ENCODE peak calls at places on chromosome 11, in four cellular contexts. One of them, this sample, is unnamed.

GRCh38 chr11:6925636-6926207 is 504 bp upstream of the ZNF215 start:
- DNase-seq in LoVo: peak
- DNase-seq in activated T-helper 1 cell treated with anti-CD3 and anti-CD28 coated beads, Interleukin-12 subunit alpha, Interleukin-12 subunit beta, Interleukin-2, Interleukin-4 antibody, amounts not matched to agents 30 ng/mL and 10 ng/mL and 1 ng/mL, durations not matched to agents 14 hours and 24 hours and 36 hours: no peak
- DNase-seq in T-helper 2 cell: no peak
- DNase-seq in this sample: peak

GRCh38 chr11:19759389-19759788 is 46.8 kb downstream of the NAV2 start:
- DNase-seq in T-helper 2 cell: no peak
- DNase-seq in activated T-helper 1 cell treated with anti-CD3 and anti-CD28 coated beads, Interleukin-12 subunit alpha, Interleukin-12 subunit beta, Interleukin-2, Interleukin-4 antibody, amounts not matched to agents 30 ng/mL and 10 ng/mL and 1 ng/mL, durations not matched to agents 14 hours and 24 hours and 36 hours: no peak
- DNase-seq in LoVo: no peak
- DNase-seq in this sample: no peak

GRCh38 chr11:69969890-69970784 is 108.0 kb upstream of the ANO1 start:
- DNase-seq in T-helper 2 cell: no peak
- DNase-seq in LoVo: no peak
- DNase-seq in activated T-helper 1 cell treated with anti-CD3 and anti-CD28 coated beads, Interleukin-12 subunit alpha, Interleukin-12 subunit beta, Interleukin-2, Interleukin-4 antibody, amounts not matched to agents 30 ng/mL and 10 ng/mL and 1 ng/mL, durations not matched to agents 14 hours and 24 hours and 36 hours: no peak
- DNase-seq in this sample: no peak

GRCh38 chr11:19597876-19598275 is 114.8 kb upstream of the NAV2 start:
- DNase-seq in LoVo: no peak
- DNase-seq in T-helper 2 cell: no peak
- DNase-seq in activated T-helper 1 cell treated with anti-CD3 and anti-CD28 coated beads, Interleukin-12 subunit alpha, Interleukin-12 subunit beta, Interleukin-2, Interleukin-4 antibody, amounts not matched to agents 30 ng/mL and 10 ng/mL and 1 ng/mL, durations not matched to agents 14 hours and 24 hours and 36 hours: no peak
- DNase-seq in this sample: peak

GRCh38 chr11:31808268-31808667 is 2.9 kb downstream of the PAX6 start:
- DNase-seq in LoVo: no peak
- DNase-seq in activated T-helper 1 cell treated with anti-CD3 and anti-CD28 coated beads, Interleukin-12 subunit alpha, Interleukin-12 subunit beta, Interleukin-2, Interleukin-4 antibody, amounts not matched to agents 30 ng/mL and 10 ng/mL and 1 ng/mL, durations not matched to agents 14 hours and 24 hours and 36 hours: no peak
- DNase-seq in T-helper 2 cell: no peak
- DNase-seq in this sample: no peak

GRCh38 chr11:2703487-2704141 is 3.8 kb upstream of the KCNQ1OT1 start:
- DNase-seq in LoVo: no peak
- DNase-seq in T-helper 2 cell: no peak
- DNase-seq in activated T-helper 1 cell treated with anti-CD3 and anti-CD28 coated beads, Interleukin-12 subunit alpha, Interleukin-12 subunit beta, Interleukin-2, Interleukin-4 antibody, amounts not matched to agents 30 ng/mL and 10 ng/mL and 1 ng/mL, durations not matched to agents 14 hours and 24 hours and 36 hours: no peak
- DNase-seq in this sample: no peak

GRCh38 chr11:74538680-74539079 is 45.2 kb upstream of the LIPT2 start:
- DNase-seq in LoVo: no peak
- DNase-seq in activated T-helper 1 cell treated with anti-CD3 and anti-CD28 coated beads, Interleukin-12 subunit alpha, Interleukin-12 subunit beta, Interleukin-2, Interleukin-4 antibody, amounts not matched to agents 30 ng/mL and 10 ng/mL and 1 ng/mL, durations not matched to agents 14 hours and 24 hours and 36 hours: no peak
- DNase-seq in T-helper 2 cell: no peak
- DNase-seq in this sample: peak

GRCh38 chr11:17512101-17512500 is 32.1 kb downstream of the USH1C start:
- DNase-seq in LoVo: no peak
- DNase-seq in T-helper 2 cell: no peak
- DNase-seq in activated T-helper 1 cell treated with anti-CD3 and anti-CD28 coated beads, Interleukin-12 subunit alpha, Interleukin-12 subunit beta, Interleukin-2, Interleukin-4 antibody, amounts not matched to agents 30 ng/mL and 10 ng/mL and 1 ng/mL, durations not matched to agents 14 hours and 24 hours and 36 hours: no peak
- DNase-seq in this sample: no peak

GRCh38 chr11:55367674-55368073 is at the start of gene OR4A15:
- DNase-seq in activated T-helper 1 cell treated with anti-CD3 and anti-CD28 coated beads, Interleukin-12 subunit alpha, Interleukin-12 subunit beta, Interleukin-2, Interleukin-4 antibody, amounts not matched to agents 30 ng/mL and 10 ng/mL and 1 ng/mL, durations not matched to agents 14 hours and 24 hours and 36 hours: no peak
- DNase-seq in LoVo: no peak
- DNase-seq in T-helper 2 cell: no peak
- DNase-seq in this sample: no peak

GRCh38 chr11:2229713-2230297 is 40.6 kb downstream of the ASCL2 start:
- DNase-seq in LoVo: no peak
- DNase-seq in T-helper 2 cell: no peak
- DNase-seq in activated T-helper 1 cell treated with anti-CD3 and anti-CD28 coated beads, Interleukin-12 subunit alpha, Interleukin-12 subunit beta, Interleukin-2, Interleukin-4 antibody, amounts not matched to agents 30 ng/mL and 10 ng/mL and 1 ng/mL, durations not matched to agents 14 hours and 24 hours and 36 hours: no peak
- DNase-seq in this sample: no peak

GRCh38 chr11:36447514-36447913 is 62.6 kb downstream of the TRAF6 start:
- DNase-seq in activated T-helper 1 cell treated with anti-CD3 and anti-CD28 coated beads, Interleukin-12 subunit alpha, Interleukin-12 subunit beta, Interleukin-2, Interleukin-4 antibody, amounts not matched to agents 30 ng/mL and 10 ng/mL and 1 ng/mL, durations not matched to agents 14 hours and 24 hours and 36 hours: no peak
- DNase-seq in T-helper 2 cell: no peak
- DNase-seq in LoVo: no peak
- DNase-seq in this sample: peak

GRCh38 chr11:64770120-64770519 is 8.2 kb downstream of the SF1 start:
- DNase-seq in LoVo: no peak
- DNase-seq in T-helper 2 cell: no peak
- DNase-seq in activated T-helper 1 cell treated with anti-CD3 and anti-CD28 coated beads, Interleukin-12 subunit alpha, Interleukin-12 subunit beta, Interleukin-2, Interleukin-4 antibody, amounts not matched to agents 30 ng/mL and 10 ng/mL and 1 ng/mL, durations not matched to agents 14 hours and 24 hours and 36 hours: no peak
- DNase-seq in this sample: no peak

GRCh38 chr11:46492540-46492939 is 101.0 kb upstream of the CHRM4 start:
- DNase-seq in activated T-helper 1 cell treated with anti-CD3 and anti-CD28 coated beads, Interleukin-12 subunit alpha, Interleukin-12 subunit beta, Interleukin-2, Interleukin-4 antibody, amounts not matched to agents 30 ng/mL and 10 ng/mL and 1 ng/mL, durations not matched to agents 14 hours and 24 hours and 36 hours: no peak
- DNase-seq in LoVo: no peak
- DNase-seq in T-helper 2 cell: no peak
- DNase-seq in this sample: peak

GRCh38 chr11:30351061-30351460 is 28.2 kb downstream of the ARL14EP start:
- DNase-seq in T-helper 2 cell: no peak
- DNase-seq in LoVo: no peak
- DNase-seq in activated T-helper 1 cell treated with anti-CD3 and anti-CD28 coated beads, Interleukin-12 subunit alpha, Interleukin-12 subunit beta, Interleukin-2, Interleukin-4 antibody, amounts not matched to agents 30 ng/mL and 10 ng/mL and 1 ng/mL, durations not matched to agents 14 hours and 24 hours and 36 hours: no peak
- DNase-seq in this sample: no peak

GRCh38 chr11:17472467-17472866 is 4.2 kb downstream of the ABCC8 start:
- DNase-seq in T-helper 2 cell: no peak
- DNase-seq in LoVo: no peak
- DNase-seq in activated T-helper 1 cell treated with anti-CD3 and anti-CD28 coated beads, Interleukin-12 subunit alpha, Interleukin-12 subunit beta, Interleukin-2, Interleukin-4 antibody, amounts not matched to agents 30 ng/mL and 10 ng/mL and 1 ng/mL, durations not matched to agents 14 hours and 24 hours and 36 hours: no peak
- DNase-seq in this sample: no peak

GRCh38 chr11:11968511-11969280 is 39.7 kb downstream of the DKK3 start:
- DNase-seq in LoVo: no peak
- DNase-seq in T-helper 2 cell: no peak
- DNase-seq in activated T-helper 1 cell treated with anti-CD3 and anti-CD28 coated beads, Interleukin-12 subunit alpha, Interleukin-12 subunit beta, Interleukin-2, Interleukin-4 antibody, amounts not matched to agents 30 ng/mL and 10 ng/mL and 1 ng/mL, durations not matched to agents 14 hours and 24 hours and 36 hours: no peak
- DNase-seq in this sample: peak

GRCh38 chr11:61787928-61788491 is 4.4 kb downstream of the TMEM258 start:
- DNase-seq in activated T-helper 1 cell treated with anti-CD3 and anti-CD28 coated beads, Interleukin-12 subunit alpha, Interleukin-12 subunit beta, Interleukin-2, Interleukin-4 antibody, amounts not matched to agents 30 ng/mL and 10 ng/mL and 1 ng/mL, durations not matched to agents 14 hours and 24 hours and 36 hours: no peak
- DNase-seq in LoVo: peak
- DNase-seq in T-helper 2 cell: no peak
- DNase-seq in this sample: no peak

GRCh38 chr11:86594746-86595145 is 77.7 kb downstream of the ME3 start:
- DNase-seq in T-helper 2 cell: no peak
- DNase-seq in LoVo: no peak
- DNase-seq in activated T-helper 1 cell treated with anti-CD3 and anti-CD28 coated beads, Interleukin-12 subunit alpha, Interleukin-12 subunit beta, Interleukin-2, Interleukin-4 antibody, amounts not matched to agents 30 ng/mL and 10 ng/mL and 1 ng/mL, durations not matched to agents 14 hours and 24 hours and 36 hours: no peak
- DNase-seq in this sample: peak

GRCh38 chr11:38498721-38499120 is 1900.7 kb upstream of the RAG2 start:
- DNase-seq in T-helper 2 cell: no peak
- DNase-seq in activated T-helper 1 cell treated with anti-CD3 and anti-CD28 coated beads, Interleukin-12 subunit alpha, Interleukin-12 subunit beta, Interleukin-2, Interleukin-4 antibody, amounts not matched to agents 30 ng/mL and 10 ng/mL and 1 ng/mL, durations not matched to agents 14 hours and 24 hours and 36 hours: no peak
- DNase-seq in LoVo: no peak
- DNase-seq in this sample: no peak

GRCh38 chr11:115290479-115291390 is 213.5 kb downstream of the CADM1 start:
- DNase-seq in activated T-helper 1 cell treated with anti-CD3 and anti-CD28 coated beads, Interleukin-12 subunit alpha, Interleukin-12 subunit beta, Interleukin-2, Interleukin-4 antibody, amounts not matched to agents 30 ng/mL and 10 ng/mL and 1 ng/mL, durations not matched to agents 14 hours and 24 hours and 36 hours: no peak
- DNase-seq in T-helper 2 cell: no peak
- DNase-seq in LoVo: no peak
- DNase-seq in this sample: no peak

GRCh38 chr11:59680287-59681154 is 11.7 kb upstream of the PATL1 start:
- DNase-seq in T-helper 2 cell: peak
- DNase-seq in activated T-helper 1 cell treated with anti-CD3 and anti-CD28 coated beads, Interleukin-12 subunit alpha, Interleukin-12 subunit beta, Interleukin-2, Interleukin-4 antibody, amounts not matched to agents 30 ng/mL and 10 ng/mL and 1 ng/mL, durations not matched to agents 14 hours and 24 hours and 36 hours: peak
- DNase-seq in LoVo: peak
- DNase-seq in this sample: peak

GRCh38 chr11:9479899-9480298 is 19.1 kb downstream of the ZNF143 start:
- DNase-seq in activated T-helper 1 cell treated with anti-CD3 and anti-CD28 coated beads, Interleukin-12 subunit alpha, Interleukin-12 subunit beta, Interleukin-2, Interleukin-4 antibody, amounts not matched to agents 30 ng/mL and 10 ng/mL and 1 ng/mL, durations not matched to agents 14 hours and 24 hours and 36 hours: no peak
- DNase-seq in LoVo: no peak
- DNase-seq in T-helper 2 cell: no peak
- DNase-seq in this sample: no peak

GRCh38 chr11:118046964-118047700 is 29.7 kb upstream of the TMPRSS4 start:
- DNase-seq in LoVo: no peak
- DNase-seq in T-helper 2 cell: no peak
- DNase-seq in activated T-helper 1 cell treated with anti-CD3 and anti-CD28 coated beads, Interleukin-12 subunit alpha, Interleukin-12 subunit beta, Interleukin-2, Interleukin-4 antibody, amounts not matched to agents 30 ng/mL and 10 ng/mL and 1 ng/mL, durations not matched to agents 14 hours and 24 hours and 36 hours: no peak
- DNase-seq in this sample: no peak

GRCh38 chr11:77199346-77199745 is 71.3 kb downstream of the MYO7A start:
- DNase-seq in T-helper 2 cell: no peak
- DNase-seq in activated T-helper 1 cell treated with anti-CD3 and anti-CD28 coated beads, Interleukin-12 subunit alpha, Interleukin-12 subunit beta, Interleukin-2, Interleukin-4 antibody, amounts not matched to agents 30 ng/mL and 10 ng/mL and 1 ng/mL, durations not matched to agents 14 hours and 24 hours and 36 hours: no peak
- DNase-seq in LoVo: no peak
- DNase-seq in this sample: no peak

GRCh38 chr11:62603072-62603408 is 1.4 kb upstream of the MTA2 start:
- DNase-seq in activated T-helper 1 cell treated with anti-CD3 and anti-CD28 coated beads, Interleukin-12 subunit alpha, Interleukin-12 subunit beta, Interleukin-2, Interleukin-4 antibody, amounts not matched to agents 30 ng/mL and 10 ng/mL and 1 ng/mL, durations not matched to agents 14 hours and 24 hours and 36 hours: no peak
- DNase-seq in T-helper 2 cell: no peak
- DNase-seq in LoVo: no peak
- DNase-seq in this sample: no peak

GRCh38 chr11:64356498-64357411 is 2.2 kb upstream of the RPS6KA4 start:
- DNase-seq in LoVo: no peak
- DNase-seq in T-helper 2 cell: no peak
- DNase-seq in activated T-helper 1 cell treated with anti-CD3 and anti-CD28 coated beads, Interleukin-12 subunit alpha, Interleukin-12 subunit beta, Interleukin-2, Interleukin-4 antibody, amounts not matched to agents 30 ng/mL and 10 ng/mL and 1 ng/mL, durations not matched to agents 14 hours and 24 hours and 36 hours: no peak
- DNase-seq in this sample: peak

GRCh38 chr11:133228406-133229330 is 303.6 kb downstream of the OPCML start:
- DNase-seq in activated T-helper 1 cell treated with anti-CD3 and anti-CD28 coated beads, Interleukin-12 subunit alpha, Interleukin-12 subunit beta, Interleukin-2, Interleukin-4 antibody, amounts not matched to agents 30 ng/mL and 10 ng/mL and 1 ng/mL, durations not matched to agents 14 hours and 24 hours and 36 hours: no peak
- DNase-seq in LoVo: no peak
- DNase-seq in T-helper 2 cell: no peak
- DNase-seq in this sample: no peak

GRCh38 chr11:32081129-32081641 is 9.7 kb upstream of the RCN1 start:
- DNase-seq in activated T-helper 1 cell treated with anti-CD3 and anti-CD28 coated beads, Interleukin-12 subunit alpha, Interleukin-12 subunit beta, Interleukin-2, Interleukin-4 antibody, amounts not matched to agents 30 ng/mL and 10 ng/mL and 1 ng/mL, durations not matched to agents 14 hours and 24 hours and 36 hours: no peak
- DNase-seq in LoVo: no peak
- DNase-seq in T-helper 2 cell: no peak
- DNase-seq in this sample: peak

GRCh38 chr11:68854273-68854958 is 12.7 kb upstream of the CPT1A start:
- DNase-seq in activated T-helper 1 cell treated with anti-CD3 and anti-CD28 coated beads, Interleukin-12 subunit alpha, Interleukin-12 subunit beta, Interleukin-2, Interleukin-4 antibody, amounts not matched to agents 30 ng/mL and 10 ng/mL and 1 ng/mL, durations not matched to agents 14 hours and 24 hours and 36 hours: no peak
- DNase-seq in T-helper 2 cell: no peak
- DNase-seq in LoVo: no peak
- DNase-seq in this sample: no peak

GRCh38 chr11:20609727-20610707 is 10.6 kb downstream of the SLC6A5 start:
- DNase-seq in T-helper 2 cell: peak
- DNase-seq in LoVo: peak
- DNase-seq in activated T-helper 1 cell treated with anti-CD3 and anti-CD28 coated beads, Interleukin-12 subunit alpha, Interleukin-12 subunit beta, Interleukin-2, Interleukin-4 antibody, amounts not matched to agents 30 ng/mL and 10 ng/mL and 1 ng/mL, durations not matched to agents 14 hours and 24 hours and 36 hours: peak
- DNase-seq in this sample: peak

GRCh38 chr11:59400461-59401261 is 25.6 kb downstream of the OR5A2 start:
- DNase-seq in activated T-helper 1 cell treated with anti-CD3 and anti-CD28 coated beads, Interleukin-12 subunit alpha, Interleukin-12 subunit beta, Interleukin-2, Interleukin-4 antibody, amounts not matched to agents 30 ng/mL and 10 ng/mL and 1 ng/mL, durations not matched to agents 14 hours and 24 hours and 36 hours: no peak
- DNase-seq in T-helper 2 cell: no peak
- DNase-seq in LoVo: no peak
- DNase-seq in this sample: no peak

GRCh38 chr11:8098361-8098760 is 17.4 kb downstream of the TUB start:
- DNase-seq in activated T-helper 1 cell treated with anti-CD3 and anti-CD28 coated beads, Interleukin-12 subunit alpha, Interleukin-12 subunit beta, Interleukin-2, Interleukin-4 antibody, amounts not matched to agents 30 ng/mL and 10 ng/mL and 1 ng/mL, durations not matched to agents 14 hours and 24 hours and 36 hours: no peak
- DNase-seq in LoVo: no peak
- DNase-seq in T-helper 2 cell: no peak
- DNase-seq in this sample: peak

GRCh38 chr11:83826078-83826477 is 539.9 kb upstream of the CCDC90B start:
- DNase-seq in LoVo: no peak
- DNase-seq in T-helper 2 cell: no peak
- DNase-seq in activated T-helper 1 cell treated with anti-CD3 and anti-CD28 coated beads, Interleukin-12 subunit alpha, Interleukin-12 subunit beta, Interleukin-2, Interleukin-4 antibody, amounts not matched to agents 30 ng/mL and 10 ng/mL and 1 ng/mL, durations not matched to agents 14 hours and 24 hours and 36 hours: no peak
- DNase-seq in this sample: no peak

GRCh38 chr11:9692696-9693095 is 28.8 kb downstream of the SWAP70 start:
- DNase-seq in LoVo: no peak
- DNase-seq in activated T-helper 1 cell treated with anti-CD3 and anti-CD28 coated beads, Interleukin-12 subunit alpha, Interleukin-12 subunit beta, Interleukin-2, Interleukin-4 antibody, amounts not matched to agents 30 ng/mL and 10 ng/mL and 1 ng/mL, durations not matched to agents 14 hours and 24 hours and 36 hours: no peak
- DNase-seq in T-helper 2 cell: no peak
- DNase-seq in this sample: no peak

GRCh38 chr11:92453055-92453454 is 228.4 kb downstream of the FAT3 start:
- DNase-seq in LoVo: no peak
- DNase-seq in activated T-helper 1 cell treated with anti-CD3 and anti-CD28 coated beads, Interleukin-12 subunit alpha, Interleukin-12 subunit beta, Interleukin-2, Interleukin-4 antibody, amounts not matched to agents 30 ng/mL and 10 ng/mL and 1 ng/mL, durations not matched to agents 14 hours and 24 hours and 36 hours: no peak
- DNase-seq in T-helper 2 cell: no peak
- DNase-seq in this sample: peak

GRCh38 chr11:134045799-134046635 is 22.9 kb upstream of the JAM3 start:
- DNase-seq in activated T-helper 1 cell treated with anti-CD3 and anti-CD28 coated beads, Interleukin-12 subunit alpha, Interleukin-12 subunit beta, Interleukin-2, Interleukin-4 antibody, amounts not matched to agents 30 ng/mL and 10 ng/mL and 1 ng/mL, durations not matched to agents 14 hours and 24 hours and 36 hours: no peak
- DNase-seq in T-helper 2 cell: no peak
- DNase-seq in LoVo: no peak
- DNase-seq in this sample: peak

GRCh38 chr11:65780770-65781151 is at the start of gene AP5B1:
- DNase-seq in activated T-helper 1 cell treated with anti-CD3 and anti-CD28 coated beads, Interleukin-12 subunit alpha, Interleukin-12 subunit beta, Interleukin-2, Interleukin-4 antibody, amounts not matched to agents 30 ng/mL and 10 ng/mL and 1 ng/mL, durations not matched to agents 14 hours and 24 hours and 36 hours: peak
- DNase-seq in T-helper 2 cell: peak
- DNase-seq in LoVo: peak
- DNase-seq in this sample: peak

GRCh38 chr11:118572914-118573550 is 823 bp downstream of the ARCN1 start:
- DNase-seq in activated T-helper 1 cell treated with anti-CD3 and anti-CD28 coated beads, Interleukin-12 subunit alpha, Interleukin-12 subunit beta, Interleukin-2, Interleukin-4 antibody, amounts not matched to agents 30 ng/mL and 10 ng/mL and 1 ng/mL, durations not matched to agents 14 hours and 24 hours and 36 hours: peak
- DNase-seq in LoVo: peak
- DNase-seq in T-helper 2 cell: no peak
- DNase-seq in this sample: peak

This sample was measured in foreskin fibroblast.